ENCODE peak calls at places on chromosomes 5 and 9, in eight cellular contexts. L, Q, H, I, T, U, D and M are unnamed samples.

GRCh38 chr9:1050125-1050895 is at the start of gene DMRT2:
- DNase-seq in U (peak; percentile 70), H (peak; percentile 93), D (peak; percentile 93), I (peak; percentile 94), T (peak; percentile 75), L (peak; percentile 43), Q (peak; percentile 92), M (peak; percentile 93)

GRCh38 chr9:136520053-136520540 is 25.8 kb downstream of the NOTCH1 start:
- DNase-seq in H (peak; percentile 88), T (no peak), U (no peak), I (no peak), L (no peak), D (peak; percentile 74), Q (no peak), M (no peak)

GRCh38 chr5:137199966-137200365 is 299.2 kb downstream of the SPOCK1 start:
- DNase-seq in D (no peak), Q (no peak), U (no peak), I (no peak), L (peak; percentile 60), H (no peak), T (no peak), M (no peak)

GRCh38 chr5:142192296-142192695 is 83.7 kb downstream of the NDFIP1 start:
- DNase-seq in I (no peak), D (no peak), U (no peak), L (no peak), Q (no peak), H (no peak), T (peak; percentile 24), M (no peak)

GRCh38 chr5:8848997-8849585 is 696.8 kb downstream of the SEMA5A start:
- DNase-seq in D (no peak), I (no peak), H (no peak), T (no peak), Q (no peak), L (peak; percentile 89), U (no peak), M (no peak)

GRCh38 chr5:17411436-17411835 is 86.6 kb upstream of the TAF11L2 start:
- DNase-seq in U (no peak), L (peak; percentile 69), I (no peak), H (no peak), D (no peak), T (no peak), Q (no peak), M (no peak)

GRCh38 chr9:16329699-16330113 is 540.8 kb downstream of the BNC2 start:
- DNase-seq in D (peak; percentile 25), T (no peak), H (peak; percentile 16), Q (no peak), I (no peak), U (no peak), L (peak; percentile 60), M (peak; percentile 43)

GRCh38 chr5:34685485-34686197 is 29.5 kb downstream of the RAI14 start:
- DNase-seq in H (no peak), I (no peak), Q (no peak), D (no peak), U (no peak), T (no peak), L (peak; percentile 79), M (no peak)

GRCh38 chr9:91778031-91778430 is 172.0 kb downstream of the ROR2 start:
- DNase-seq in Q (no peak), I (no peak), H (no peak), D (no peak), U (no peak), T (no peak), L (peak; percentile 29), M (no peak)

GRCh38 chr5:172827843-172828242 is 6.2 kb upstream of the ERGIC1 start:
- DNase-seq in Q (no peak), I (no peak), H (no peak), L (no peak), D (no peak), T (no peak), U (no peak), M (no peak)

GRCh38 chr5:172123269-172123692 is 64.7 kb downstream of the STK10 start:
- DNase-seq in U (no peak), Q (peak; percentile 65), H (peak; percentile 47), T (no peak), D (peak; percentile 50), I (peak; percentile 79), L (peak; percentile 67), M (peak; percentile 97)

GRCh38 chr9:4366649-4367330 is 66.9 kb upstream of the GLIS3 start:
- DNase-seq in Q (peak; percentile 14), H (peak; percentile 19), D (peak; percentile 66), I (no peak), U (no peak), T (no peak), L (peak; percentile 54), M (peak; percentile 73)

DNA sequence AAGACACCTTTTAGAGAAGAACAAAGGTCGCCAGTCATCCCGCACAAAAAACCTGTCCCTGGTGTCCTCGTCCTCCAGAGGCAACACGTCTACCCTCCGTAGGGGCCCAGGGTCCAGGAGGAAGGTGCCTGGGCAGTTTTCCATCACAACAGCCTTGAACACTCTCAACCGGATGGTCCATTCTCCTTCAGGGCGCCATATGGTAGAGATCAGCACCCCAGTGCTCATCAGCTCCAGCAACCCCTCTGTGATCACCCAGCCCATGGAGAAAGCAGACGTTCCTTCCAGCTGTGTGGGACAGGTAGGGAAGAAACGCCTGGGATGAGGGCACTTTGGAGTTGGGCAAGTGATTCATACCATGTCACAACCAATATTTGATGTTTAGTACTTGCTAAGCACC is 77.4 kb downstream of the SH3RF2 start:
- DNase-seq in Q (no peak), L (no peak), I (no peak), U (no peak), H (no peak), T (no peak), D (no peak), M (no peak)
- H3K36me3 ChIP-seq in Q (no peaks in the 10 kb centered on the region), L (no peaks in the 10 kb centered on the region), I (peaks cover 8% of the 10 kb centered on the region), U (no peaks in the 10 kb centered on the region), H (no peaks in the 10 kb centered on the region), T (no peaks in the 10 kb centered on the region), D (peaks cover 3% of the 10 kb centered on the region), M (no peaks in the 10 kb centered on the region)

DNA sequence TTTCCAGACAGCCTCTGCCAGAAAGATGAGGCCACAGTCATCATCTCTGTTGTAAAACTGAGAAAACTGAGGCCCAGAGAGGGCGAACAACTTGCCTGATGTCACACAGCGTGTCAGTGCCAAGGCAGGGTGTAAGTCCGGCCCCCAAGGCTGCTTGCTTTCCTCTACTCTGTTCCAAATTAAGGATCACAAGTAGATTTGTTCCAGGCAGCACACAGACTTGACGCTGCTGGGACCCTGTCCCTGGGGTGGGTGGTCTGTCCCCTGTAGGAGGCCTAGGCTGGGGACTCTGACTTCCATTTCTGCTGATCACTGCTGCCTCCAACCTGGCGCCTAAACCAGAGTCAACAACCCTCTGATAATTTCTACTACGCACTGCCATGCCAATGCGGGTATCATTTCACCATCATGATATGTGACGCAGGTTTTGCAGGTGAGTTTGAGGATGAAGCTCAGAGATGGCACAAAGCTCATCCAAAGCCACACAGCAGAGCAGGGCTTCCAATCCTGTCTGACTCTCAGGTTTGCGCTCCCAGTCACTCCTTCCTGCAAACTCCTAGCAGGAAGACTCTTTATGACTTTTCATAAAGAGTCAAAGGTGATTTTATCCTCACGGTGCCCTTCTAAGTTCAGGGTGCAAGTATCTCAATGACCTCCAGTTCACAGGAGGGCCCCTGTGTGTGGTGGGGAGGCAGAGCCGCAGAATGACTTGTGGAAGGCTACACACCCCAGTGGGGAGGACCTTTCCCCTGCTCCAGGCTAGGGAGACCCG is 13.6 kb upstream of the RALGDS start:
- DNase-seq in T (no peak), U (no peak), Q (no peak), H (peak; percentile 57), L (no peak), I (peak; percentile 74), D (no peak), M (no peak)
- TF ChIP-seq POLR2A in T (no peak), U (no peak), Q (no peak), H (no peak), L (no peak), I (no peak), D (no peak), M (no peak)

DNA sequence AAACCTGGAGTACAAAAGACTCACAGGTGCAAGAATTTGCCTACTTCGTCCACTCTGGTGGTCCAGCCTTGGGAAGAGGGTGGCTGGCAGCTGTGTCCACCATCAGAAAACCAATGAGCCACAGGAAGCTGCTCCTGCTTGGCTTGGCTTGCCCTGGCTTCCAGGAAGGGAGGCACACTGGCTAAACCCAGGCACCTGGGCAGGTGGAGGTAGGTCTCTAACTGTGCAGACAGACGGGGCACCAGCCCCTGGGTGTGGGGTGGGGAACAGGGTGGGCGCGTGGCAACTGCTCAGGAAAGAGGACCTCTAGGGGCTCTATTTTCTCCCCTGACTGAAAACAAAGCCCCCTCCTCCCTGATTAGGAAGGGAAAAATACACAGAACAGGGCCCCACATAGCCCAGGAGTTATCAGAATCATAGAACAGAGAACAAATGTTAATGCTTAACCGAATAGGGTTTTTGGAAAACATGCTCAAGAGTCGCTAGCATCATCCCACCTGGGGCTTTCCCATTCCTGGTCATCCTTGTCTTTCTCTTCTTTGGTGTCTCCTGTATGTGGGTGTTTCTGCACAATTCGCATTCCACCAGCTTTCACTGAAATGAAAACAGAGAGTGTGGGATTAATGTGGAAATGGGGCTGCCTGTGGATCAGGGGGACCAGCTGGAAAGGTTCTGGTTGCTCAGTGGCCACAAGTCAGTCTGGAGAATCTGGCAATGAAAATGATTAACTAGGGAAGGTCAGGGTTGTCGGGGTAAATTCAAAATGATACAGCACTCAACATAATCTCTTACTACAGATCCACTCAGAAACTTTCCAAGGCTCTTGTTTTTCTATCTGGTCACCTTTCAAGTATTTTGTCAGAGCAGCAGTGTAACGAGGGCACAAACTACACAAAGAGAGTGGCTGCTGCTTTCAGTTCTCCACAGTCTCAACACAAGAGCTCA is 13.1 kb downstream of the DAP start:
- DNase-seq in H (no peak), I (no peak), D (peak; percentile 61), L (no peak), Q (no peak), T (no peak), U (no peak), M (no peak)
- H3K27ac ChIP-seq in H (peak overlapping the region; percentile 77), I (no peak overlapping the region), D (peak overlapping the region; percentile 48), L (no peak overlapping the region), Q (no peak overlapping the region), T (no peak overlapping the region), U (no peak overlapping the region), M (no peak overlapping the region)

GRCh38 chr5:147403659-147404640 is 105.9 kb downstream of the DPYSL3 start:
- DNase-seq in Q (no peak), U (peak; percentile 88), H (peak; percentile 32), L (peak; percentile 99), D (peak; percentile 64), T (peak; percentile 6), I (peak; percentile 81), M (peak; percentile 52)

GRCh38 chr5:147407094-147407681 is 102.7 kb downstream of the DPYSL3 start:
- DNase-seq in I (no peak), T (no peak), U (peak; percentile 65), Q (no peak), H (no peak), L (peak; percentile 73), D (no peak), M (no peak)

GRCh38 chr5:147408980-147409379 is 100.9 kb downstream of the DPYSL3 start:
- DNase-seq in T (no peak), D (no peak), H (no peak), U (no peak), L (peak; percentile 42), Q (no peak), I (no peak), M (no peak)

GRCh38 chr5:147404706-147405105 is 105.2 kb downstream of the DPYSL3 start:
- DNase-seq in D (no peak), T (no peak), I (no peak), Q (no peak), U (no peak), H (no peak), L (no peak), M (no peak)

DNA sequence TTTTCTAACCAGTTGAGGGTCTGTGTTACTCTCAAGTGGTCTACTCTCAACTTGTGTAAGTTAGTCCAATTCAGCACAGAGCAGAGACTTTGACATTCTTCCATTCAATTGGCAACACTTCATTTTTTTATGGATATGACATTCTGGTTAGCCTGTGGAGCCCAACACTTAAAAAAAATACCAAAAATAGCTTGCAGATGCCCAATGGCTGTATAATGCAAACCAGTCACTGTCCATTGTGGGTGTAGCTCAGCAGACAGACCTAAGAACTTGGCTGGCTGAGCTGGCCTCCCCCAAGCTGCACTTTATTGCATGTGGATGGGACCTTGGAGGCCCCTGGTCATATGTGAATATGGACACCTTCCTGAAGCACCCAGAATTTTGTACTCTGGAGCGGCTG is 103.2 kb downstream of the DPYSL3 start:
- DNase-seq in Q (no peak), U (no peak), D (no peak), L (no peak), I (no peak), T (no peak), H (no peak), M (no peak)
- H3K36me3 ChIP-seq in Q (peaks cover 17% of the 10 kb centered on the region), U (no peaks in the 10 kb centered on the region), D (no peaks in the 10 kb centered on the region), L (peaks cover 2% of the 10 kb centered on the region), I (peaks cover 13% of the 10 kb centered on the region), T (no peaks in the 10 kb centered on the region), H (no peaks in the 10 kb centered on the region), M (no peaks in the 10 kb centered on the region)